ENCODE peak calls at places on chromosomes 3 and 15, in four cellular contexts. D is WTC11, U is thoracic aorta, A is PC-3. Q is an unnamed sample.

GRCh38 chr3:108183178-108183577 is 39.0 kb downstream of the IFT57 start:
- DNase-seq in D (no peak), U (no peak), A (no peak), Q (no peak)

GRCh38 chr3:69012836-69013255 is 638 bp downstream of the EOGT start:
- DNase-seq in D (peak; percentile 47), U (no peak), A (peak; percentile 4), Q (no peak)

GRCh38 chr3:135235541-135235940 is 440.5 kb downstream of the EPHB1 start:
- DNase-seq in D (no peak), U (no peak), A (no peak), Q (no peak)

GRCh38 chr3:127556565-127556964 is 34.0 kb downstream of the TPRA1 start:
- DNase-seq in D (peak; percentile 62), U (no peak), A (no peak), Q (no peak)

GRCh38 chr3:101377796-101378195 is 57.4 kb upstream of the IMPG2 start:
- DNase-seq in D (no peak), U (no peak), A (no peak), Q (no peak)

GRCh38 chr3:115062009-115062408 is 85.1 kb downstream of the ZBTB20 start:
- DNase-seq in D (no peak), U (no peak), A (no peak), Q (no peak)

GRCh38 chr3:31724681-31725080 is 192.0 kb downstream of the STT3B start:
- DNase-seq in D (no peak), U (no peak), A (peak; percentile 59), Q (peak; percentile 60)

GRCh38 chr3:47578691-47579632 is at the start of gene CSPG5:
- DNase-seq in D (peak; percentile 44), U (no peak), A (no peak), Q (peak; percentile 15)

GRCh38 chr15:71508081-71508682 is 302.2 kb upstream of the NR2E3 start:
- DNase-seq in D (no peak), U (no peak), A (no peak), Q (peak; percentile 86)

GRCh38 chr15:59303136-59303535 is 69.5 kb downstream of the MYO1E start:
- DNase-seq in D (no peak), U (no peak), A (no peak), Q (no peak)

DNA sequence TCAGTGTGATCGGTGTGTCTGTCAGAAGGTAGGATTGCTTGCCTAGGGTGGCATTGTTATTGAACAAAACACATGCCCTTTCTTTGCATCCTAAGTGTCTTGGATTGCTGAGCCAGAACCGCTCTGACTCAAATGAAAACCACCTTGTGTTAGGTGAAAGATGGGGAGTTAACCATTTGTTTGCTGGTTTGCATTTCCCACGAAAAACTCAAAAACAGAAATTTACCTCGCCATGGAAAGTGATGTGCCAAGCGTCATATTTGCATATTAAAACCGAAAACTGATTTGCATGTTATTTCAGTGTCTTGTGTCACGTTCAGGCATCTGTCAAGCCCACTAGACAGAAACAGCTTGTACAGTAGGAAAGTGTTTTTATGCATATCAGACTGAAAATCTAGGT is 474.6 kb upstream of the TPRG1 start:
- DNase-seq in D (no peak), U (no peak), A (no peak), Q (no peak)
- TF ChIP-seq CTCF in D (no peak), U (no peak), A (no peak), Q (no peak)

GRCh38 chr3:38283810-38284775 is 2.0 kb downstream of the SLC22A14 start:
- DNase-seq in D (no peak), U (no peak), A (no peak), Q (no peak)

GRCh38 chr3:38276917-38277630 is 5.0 kb upstream of the SLC22A14 start:
- DNase-seq in D (no peak), U (no peak), A (no peak), Q (no peak)

GRCh38 chr3:38276081-38276916 is 5.8 kb upstream of the SLC22A14 start:
- DNase-seq in D (no peak), U (no peak), A (no peak), Q (no peak)

GRCh38 chr3:38278841-38279240 is 3.3 kb upstream of the SLC22A14 start:
- DNase-seq in D (no peak), U (no peak), A (no peak), Q (no peak)

GRCh38 chr3:38281895-38282686 is at the start of gene SLC22A14:
- DNase-seq in D (peak; percentile 55), U (no peak), A (peak; percentile 19), Q (no peak)
- TF ChIP-seq CTCF in D (peak; percentile 14), U (no peak), A (peak; percentile 46), Q (no peak)

GRCh38 chr3:14152963-14153355 is 25.4 kb downstream of the XPC start:
- DNase-seq in D (no peak), U (no peak), A (no peak), Q (no peak)

GRCh38 chr3:14151471-14152083 is 26.7 kb downstream of the TMEM43 start:
- DNase-seq in D (no peak), U (no peak), A (no peak), Q (no peak)

GRCh38 chr3:14153663-14154062 is 24.7 kb downstream of the XPC start:
- DNase-seq in D (no peak), U (no peak), A (no peak), Q (no peak)

GRCh38 chr3:14150491-14151230 is 25.8 kb downstream of the TMEM43 start:
- DNase-seq in D (no peak), U (no peak), A (no peak), Q (peak; percentile 35)

GRCh38 chr3:14152233-14152962 is 26.0 kb downstream of the XPC start:
- DNase-seq in D (no peak), U (no peak), A (peak; percentile 29), Q (no peak)
- TF ChIP-seq CTCF in D (no peak), U (no peak), A (peak; percentile 64), Q (peak; percentile 24)

GRCh38 chr3:15815696-15816095 is 17.9 kb upstream of the ANKRD28 start:
- DNase-seq in D (no peak), U (no peak), A (peak; percentile 84), Q (peak; percentile 72)
- TF ChIP-seq CTCF in D (no peak), U (peak; percentile 37), A (peak; percentile 84), Q (peak; percentile 13)

GRCh38 chr3:25855281-25855680 is 65.4 kb downstream of the OXSM start:
- DNase-seq in D (no peak), U (no peak), A (no peak), Q (peak; percentile 12)

GRCh38 chr3:25861566-25861965 is 71.7 kb downstream of the OXSM start:
- DNase-seq in D (no peak), U (no peak), A (no peak), Q (no peak)

GRCh38 chr3:25854214-25854613 is 64.3 kb downstream of the OXSM start:
- DNase-seq in D (no peak), U (no peak), A (peak; percentile 91), Q (peak; percentile 30)

GRCh38 chr3:25854635-25855034 is 64.7 kb downstream of the OXSM start:
- DNase-seq in D (no peak), U (no peak), A (peak; percentile 88), Q (peak; percentile 68)

DNA sequence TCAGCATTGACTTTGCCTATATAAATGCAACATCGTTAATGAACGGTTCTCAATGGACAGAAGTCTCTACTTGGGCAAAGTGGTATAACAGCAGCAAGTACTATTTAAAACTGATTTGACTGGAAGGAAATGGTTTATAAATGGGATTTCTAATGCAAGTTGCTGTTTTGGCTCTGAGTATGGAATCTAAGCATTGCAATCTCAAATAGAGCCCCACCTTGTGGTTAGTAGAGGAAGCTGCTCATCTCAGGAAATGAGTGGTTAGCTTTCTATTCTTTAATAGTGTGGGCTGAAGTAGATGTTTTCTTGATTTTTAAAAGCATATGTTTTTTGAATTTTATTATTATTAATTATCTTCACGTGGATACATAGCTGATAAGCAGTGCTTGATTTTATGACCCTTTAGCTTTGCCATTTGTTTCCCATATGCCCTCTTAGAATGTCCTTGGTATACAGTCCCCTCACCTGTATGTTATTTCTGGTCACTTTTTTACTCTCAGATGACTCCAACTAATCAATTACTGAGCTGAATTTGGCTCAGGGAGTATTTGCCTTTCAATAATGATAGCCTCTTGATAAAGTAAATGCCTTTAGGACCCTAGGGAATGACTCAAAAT is 67.1 kb downstream of the OXSM start:
- DNase-seq in D (no peak), U (no peak), A (peak; percentile 68), Q (peak; percentile 47)
- TF ChIP-seq CTCF in D (no peak), U (peak; percentile 42), A (peak; percentile 87), Q (peak; percentile 87)

GRCh38 chr15:100516592-100517489 is 11.9 kb downstream of the CERS3 start:
- DNase-seq in D (no peak), U (no peak), A (no peak), Q (no peak)
- TF ChIP-seq CTCF in D (no peak), U (no peak), A (no peak), Q (no peak)

GRCh38 chr15:45134046-45134445 is 4.3 kb downstream of the DUOX1 start:
- DNase-seq in D (no peak), U (no peak), A (no peak), Q (no peak)

GRCh38 chr15:45133561-45133920 is 3.7 kb downstream of the DUOX1 start:
- DNase-seq in D (no peak), U (no peak), A (no peak), Q (peak; percentile 58)

GRCh38 chr15:45136378-45136764 is 6.6 kb downstream of the DUOX1 start:
- DNase-seq in D (peak; percentile 58), U (no peak), A (no peak), Q (no peak)

GRCh38 chr15:45132844-45133560 is 3.2 kb downstream of the DUOX1 start:
- DNase-seq in D (no peak), U (no peak), A (peak; percentile 19), Q (peak; percentile 61)

DNA sequence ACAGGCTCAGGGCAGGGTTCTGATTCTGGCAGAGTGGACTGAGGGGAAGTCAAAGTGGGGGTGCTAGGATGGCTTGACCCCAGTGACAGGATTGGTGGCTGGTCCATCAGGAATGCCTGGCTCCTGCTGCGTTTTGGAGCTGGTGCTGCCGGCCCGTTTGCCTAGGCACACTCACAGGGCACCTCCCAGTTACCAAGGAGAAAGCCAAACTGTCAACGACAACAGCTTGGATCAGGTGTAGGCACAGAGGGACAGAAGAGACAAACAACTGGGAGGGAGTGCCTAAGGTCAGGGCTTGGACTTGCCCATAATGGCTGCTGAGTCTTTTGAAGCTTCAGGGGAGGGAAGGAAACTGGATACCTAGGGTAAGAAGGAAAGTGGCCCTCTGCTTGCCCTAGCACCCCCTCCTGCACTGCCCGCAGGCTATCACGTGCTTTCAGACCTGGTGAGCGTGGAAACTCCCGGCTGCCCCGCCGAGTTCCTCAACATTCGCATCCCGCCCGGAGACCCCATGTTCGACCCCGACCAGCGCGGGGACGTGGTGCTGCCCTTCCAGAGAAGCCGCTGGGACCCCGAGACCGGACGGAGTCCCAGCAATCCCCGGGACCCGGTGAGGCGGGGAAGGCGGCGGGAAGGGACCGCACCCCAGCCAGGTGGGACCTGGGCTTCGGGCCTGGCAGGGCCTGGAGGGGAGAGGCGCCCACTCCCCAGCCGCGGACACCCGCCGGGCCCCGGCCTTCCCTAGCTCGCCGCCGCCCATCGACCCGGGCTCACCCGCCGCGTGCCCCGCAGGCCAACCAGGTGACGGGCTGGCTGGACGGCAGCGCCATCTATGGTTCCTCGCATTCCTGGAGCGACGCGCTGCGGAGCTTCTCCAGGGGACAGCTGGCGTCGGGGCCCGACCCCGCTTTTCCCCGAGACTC is 5.1 kb downstream of the DUOX1 start:
- DNase-seq in D (peak; percentile 60), U (no peak), A (no peak), Q (no peak)
- TF ChIP-seq CTCF in D (no peak), U (no peak), A (no peak), Q (no peak)

DNA sequence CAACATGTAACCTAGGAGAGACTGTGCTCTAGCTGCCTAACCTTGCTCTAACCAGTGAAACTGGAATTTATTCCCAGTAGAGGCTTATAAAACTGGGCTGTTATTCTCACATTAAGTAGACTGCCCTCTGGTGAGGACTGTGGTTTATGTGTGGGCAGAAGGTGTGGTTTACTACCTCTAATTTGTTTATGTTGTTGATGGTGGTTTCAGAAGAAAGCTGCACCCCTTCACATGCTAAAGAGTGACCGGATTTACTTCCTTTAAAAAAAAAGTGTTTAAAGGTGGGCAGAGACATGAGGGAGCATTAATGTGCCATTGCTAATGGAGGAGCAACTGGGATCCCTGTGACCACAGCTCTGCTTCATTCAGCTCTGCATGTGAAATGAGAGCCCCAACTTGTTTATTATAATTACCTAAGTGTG is 273.2 kb downstream of the MECOM start:
- DNase-seq in D (no peak), U (no peak), A (peak; percentile 57), Q (peak; percentile 61)
- TF ChIP-seq CTCF in D (no peak), U (peak; percentile 9), A (peak; percentile 59), Q (peak; percentile 58)

Q was measured in epithelial cell of esophagus.